ENCODE peak calls at places on chromosomes 5 and 9, in four cellular contexts. W is H9, B is endothelial cell of umbilical vein, O is HCT116. X is an unnamed sample.
A peak's percentile ranks its signal among the peaks of the same experiment; 100 is the strongest.

GRCh38 chr5:33167541-33167940 is 273.2 kb upstream of the TARS1 start:
- DNase-seq in W (no peak), B (no peak), O (no peak), X (no peak)

GRCh38 chr9:122261469-122261881 is 3.2 kb downstream of the RBM18 start:
- DNase-seq in W (no peak), B (peak; percentile 31), O (no peak), X (no peak)

GRCh38 chr9:134655591-134656333 is 14.2 kb downstream of the COL5A1 start:
- DNase-seq in W (no peak), B (no peak), O (no peak), X (no peak)

GRCh38 chr5:73853091-73853490 is 227.1 kb downstream of the ARHGEF28 start:
- DNase-seq in W (no peak), B (no peak), O (no peak), X (no peak)

GRCh38 chr9:76593011-76593347 is 134.0 kb downstream of the GCNT1 start:
- DNase-seq in W (no peak), B (no peak), O (no peak), X (no peak)

GRCh38 chr9:94907246-94907936 is 180.9 kb downstream of the AOPEP start:
- DNase-seq in W (no peak), B (peak; percentile 15), O (no peak), X (no peak)

GRCh38 chr5:52521236-52521635 is 266.5 kb upstream of the ITGA1 start:
- DNase-seq in W (no peak), B (no peak), O (no peak), X (no peak)

GRCh38 chr9:137042751-137043727 is 2.9 kb downstream of the NPDC1 start:
- DNase-seq in W (no peak), B (no peak), O (no peak), X (no peak)

GRCh38 chr9:15157371-15157770 is 149.6 kb downstream of the TTC39B start:
- DNase-seq in W (no peak), B (no peak), O (no peak), X (no peak)

GRCh38 chr5:164600929-164601535 is 1095.6 kb downstream of the MAT2B start:
- DNase-seq in W (no peak), B (no peak), O (no peak), X (no peak)

GRCh38 chr9:129996161-129996849 is 46.7 kb downstream of the FNBP1 start:
- DNase-seq in W (no peak), B (no peak), O (no peak), X (no peak)

DNA sequence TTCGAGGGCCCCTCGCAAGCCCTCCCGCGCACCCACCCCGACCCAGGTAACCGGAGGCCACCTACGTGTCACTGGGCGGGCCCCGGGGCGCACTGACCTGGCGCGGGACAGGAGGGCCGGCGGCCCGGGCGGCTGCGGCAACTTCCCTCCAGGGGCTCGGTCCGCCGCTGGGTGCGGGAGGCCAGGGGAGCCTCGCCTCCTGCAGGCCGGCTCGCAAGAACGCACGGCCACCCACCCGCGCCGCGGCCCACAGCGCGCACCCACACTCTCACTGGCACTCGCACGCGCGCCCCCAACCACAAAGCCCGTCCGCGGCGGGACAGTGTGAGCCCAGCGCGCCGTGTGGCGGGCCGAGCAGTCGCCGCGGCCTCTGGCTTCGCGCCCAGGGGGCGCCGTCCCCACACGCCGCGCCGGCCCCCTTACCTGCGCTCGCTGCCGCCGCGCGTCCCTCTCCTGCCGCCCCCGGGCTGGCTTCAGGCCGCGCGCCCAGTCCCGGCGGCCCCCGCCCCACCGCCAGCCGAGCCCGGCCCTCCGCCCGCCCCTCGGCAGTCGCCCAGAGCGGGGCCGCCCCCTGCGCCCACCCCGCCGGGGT is 430 bp downstream of the LPAR1 start:
- DNase-seq in W (peak; percentile 62), B (no peak), O (peak; percentile 3), X (no peak)
- H3K9ac ChIP-seq in W (no peak overlapping the region), B (peak overlapping the region; percentile 9), O (peak overlapping the region; percentile 70), X (peak overlapping the region; percentile 89)

DNA sequence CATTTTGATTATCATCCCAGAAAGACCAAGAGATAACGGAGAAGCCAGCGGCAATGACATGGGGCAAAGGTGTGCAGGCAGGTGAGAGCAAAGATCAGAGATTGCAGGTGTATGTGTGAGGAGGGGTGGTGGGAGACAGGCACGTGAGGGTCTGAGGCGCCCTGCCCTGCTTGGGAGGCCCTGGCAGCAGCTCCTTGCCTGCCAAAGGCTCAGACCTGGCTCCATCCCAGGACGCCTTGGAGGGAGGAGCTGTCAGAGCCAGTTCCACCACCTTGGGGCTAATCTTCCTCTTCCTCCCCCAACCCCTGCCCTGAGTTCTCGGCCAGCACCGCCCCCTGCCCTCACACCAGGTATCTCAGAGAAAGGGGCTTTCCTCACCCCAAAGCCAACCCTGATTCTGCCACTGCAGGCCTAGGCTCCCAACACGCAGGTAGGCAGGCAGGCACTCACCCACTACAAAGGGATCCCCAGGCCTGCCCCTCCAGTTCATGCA is 2.0 kb downstream of the AQP3 start:
- DNase-seq in W (no peak), B (no peak), O (no peak), X (no peak)
- H3K9ac ChIP-seq in W (no peak overlapping the region), B (no peak overlapping the region), O (no peak overlapping the region), X (no peak overlapping the region)

GRCh38 chr9:89400398-89401116 is 82.3 kb downstream of the SECISBP2 start:
- DNase-seq in W (no peak), B (no peak), O (no peak), X (no peak)
- H3K9ac ChIP-seq in W (no peak overlapping the region), B (no peak overlapping the region), O (no peak overlapping the region), X (no peak overlapping the region)

DNA sequence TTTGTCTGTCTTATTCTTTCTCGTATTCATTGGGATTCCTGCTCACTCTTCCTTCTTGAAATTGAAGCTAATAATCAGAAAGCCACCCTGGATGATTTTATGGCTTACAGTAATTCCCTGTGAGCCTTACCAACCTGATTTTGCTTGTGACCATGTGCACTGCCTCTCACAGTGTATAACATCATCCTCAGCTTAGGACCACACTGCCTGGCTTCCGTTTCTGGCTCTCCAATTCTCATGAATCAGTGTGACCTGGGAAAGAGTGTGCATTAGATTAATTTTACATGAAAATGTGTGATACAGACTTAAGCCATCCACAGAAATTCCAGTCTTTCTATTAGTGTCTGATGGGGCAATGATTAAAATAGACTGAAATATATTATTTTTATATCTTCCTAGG is 126.8 kb upstream of the DMRT1 start:
- DNase-seq in W (no peak), B (no peak), O (no peak), X (no peak)
- H3K9ac ChIP-seq in W (no peak overlapping the region), B (no peak overlapping the region), O (no peak overlapping the region), X (no peak overlapping the region)

GRCh38 chr5:132319975-132320374 is 25.8 kb downstream of the SLC22A4 start:
- DNase-seq in W (no peak), B (no peak), O (no peak), X (no peak)

GRCh38 chr5:132321109-132321721 is 27.0 kb downstream of the SLC22A4 start:
- DNase-seq in W (no peak), B (no peak), O (no peak), X (no peak)

GRCh38 chr5:132323202-132323601 is 29.0 kb downstream of the SLC22A4 start:
- DNase-seq in W (no peak), B (no peak), O (no peak), X (no peak)

GRCh38 chr5:132325691-132326090 is 31.5 kb downstream of the SLC22A4 start:
- DNase-seq in W (no peak), B (no peak), O (no peak), X (no peak)

DNA sequence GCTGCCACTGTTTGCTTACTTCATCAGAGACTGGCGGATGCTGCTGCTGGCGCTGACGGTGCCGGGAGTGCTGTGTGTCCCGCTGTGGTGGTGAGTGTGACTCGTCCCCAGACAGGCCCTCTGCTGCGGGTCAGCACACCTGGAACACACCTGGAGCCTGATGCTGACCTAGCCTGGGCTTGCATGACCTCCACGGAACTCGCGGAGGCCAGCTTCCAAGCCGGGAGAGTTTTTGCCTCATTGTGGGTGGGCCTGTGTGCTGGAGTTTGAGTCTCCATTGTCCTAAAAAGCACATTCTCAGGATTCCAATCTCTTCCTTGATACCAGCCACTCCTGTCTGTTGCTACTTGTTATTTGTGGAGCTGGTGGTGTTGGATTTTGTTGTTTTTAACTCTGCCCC is 28.1 kb downstream of the SLC22A4 start:
- DNase-seq in W (peak; percentile 71), B (no peak), O (no peak), X (peak; percentile 13)
- H3K9ac ChIP-seq in W (no peak overlapping the region), B (no peak overlapping the region), O (no peak overlapping the region), X (no peak overlapping the region)

GRCh38 chr5:88140863-88141694 is 127.6 kb downstream of the TMEM161B start:
- DNase-seq in W (peak; percentile 99), B (peak; percentile 96), O (peak; percentile 93), X (peak; percentile 89)
- H3K9ac ChIP-seq in W (peak overlapping the region; percentile 42), B (peak overlapping the region; percentile 46), O (peak overlapping the region; percentile 49), X (peak overlapping the region; percentile 9)

GRCh38 chr5:122310886-122311285 is 1.2 kb upstream of the SNCAIP start:
- DNase-seq in W (peak; percentile 34), B (peak; percentile 48), O (no peak), X (no peak)
- H3K9ac ChIP-seq in W (no peak overlapping the region), B (no peak overlapping the region), O (no peak overlapping the region), X (no peak overlapping the region)